ENCODE peak calls at places on chromosomes 1 and 21, in seven cellular contexts. O is upper lobe of right lung; W is heart left ventricle; V is pancreas; F is CD8-positive, alpha-beta memory T cell; R is aorta; H is breast epithelium. D is an unnamed sample. For H3K27me3 and H3K9me3, the result is how much of the 10 kb centered on the place peaks cover.

GRCh38 chr1:108556501-108556900 is 3.4 kb upstream of the EEIG2 start:
- DNase-seq in O (no peak), W (no peak), V (no peak), F (no peak), R (no peak), H (no peak), D (no peak)

GRCh38 chr1:77143529-77144121 is 75.6 kb downstream of the PIGK start:
- DNase-seq in O (no peak), W (no peak), V (no peak), F (peak), R (no peak), H (no peak), D (no peak)

GRCh38 chr1:15583016-15583706 is 1.7 kb downstream of the AGMAT start:
- DNase-seq in O (no peak), W (no peak), V (no peak), F (no peak), R (no peak), H (no peak), D (no peak)

GRCh38 chr1:202852163-202852904 is 36.6 kb downstream of the RABIF start:
- DNase-seq in O (no peak), W (peak), V (peak), F (peak), R (no peak), H (no peak), D (no peak)

GRCh38 chr21:34630536-34631143 is 15.7 kb upstream of the RCAN1 start:
- DNase-seq in O (no peak), W (no peak), V (peak), F (peak), R (no peak), H (no peak), D (no peak)

GRCh38 chr1:200022239-200022804 is 5.2 kb upstream of the NR5A2 start:
- DNase-seq in O (no peak), W (no peak), V (peak), F (no peak), R (no peak), H (no peak), D (no peak)

GRCh38 chr1:206909167-206909882 is 12.1 kb downstream of the IL24 start:
- DNase-seq in O (peak), W (peak), V (peak), F (peak), R (peak), H (peak), D (peak)

GRCh38 chr1:234997201-234998173 is 131.2 kb downstream of the TOMM20 start:
- DNase-seq in O (peak), W (peak), V (peak), F (no peak), R (peak), H (peak), D (peak)

GRCh38 chr1:93681095-93681548 is 515 bp downstream of the BCAR3 start:
- DNase-seq in O (peak), W (no peak), V (no peak), F (no peak), R (no peak), H (no peak), D (peak)

GRCh38 chr1:29864431-29865022 is 628.2 kb downstream of the PTPRU start:
- DNase-seq in O (no peak), W (no peak), V (no peak), F (no peak), R (no peak), H (no peak), D (no peak)

GRCh38 chr21:37758997-37759396 is 157.3 kb downstream of the KCNJ6 start:
- DNase-seq in O (peak), W (peak), V (peak), F (no peak), R (no peak), H (no peak), D (no peak)

GRCh38 chr1:118250232-118250631 is 65.2 kb upstream of the SPAG17 start:
- DNase-seq in O (no peak), W (no peak), V (no peak), F (no peak), R (no peak), H (no peak), D (no peak)

GRCh38 chr1:26833432-26834405 is 7.2 kb downstream of the ZDHHC18 start:
- DNase-seq in O (no peak), W (peak), V (no peak), F (peak), R (no peak), H (no peak), D (no peak)

GRCh38 chr21:43676391-43676790 is 17.0 kb downstream of the RRP1B start:
- DNase-seq in O (no peak), W (no peak), V (no peak), F (no peak), R (no peak), H (no peak), D (no peak)

GRCh38 chr1:94863297-94863911 is 43.2 kb downstream of the SLC44A3 start:
- DNase-seq in O (no peak), W (no peak), V (no peak), F (no peak), R (no peak), H (no peak), D (no peak)

GRCh38 chr1:244316986-244317655 is 134.6 kb downstream of the ADSS2 start:
- DNase-seq in O (no peak), W (no peak), V (no peak), F (no peak), R (no peak), H (no peak), D (no peak)

GRCh38 chr1:224406216-224406615 is 28.4 kb downstream of the WDR26 start:
- DNase-seq in O (no peak), W (no peak), V (no peak), F (no peak), R (no peak), H (no peak), D (no peak)

GRCh38 chr1:42173961-42174715 is 9.6 kb upstream of the GUCA2A start:
- DNase-seq in O (no peak), W (no peak), V (no peak), F (no peak), R (no peak), H (no peak), D (no peak)

GRCh38 chr1:227947678-227948492 is at the start of gene WNT9A:
- DNase-seq in O (peak), W (peak), V (peak), F (no peak), R (peak), H (peak), D (peak)

GRCh38 chr1:205920159-205920558 is 23.1 kb downstream of the SLC26A9 start:
- DNase-seq in O (peak), W (no peak), V (no peak), F (no peak), R (peak), H (no peak), D (peak)

GRCh38 chr1:65020774-65021173 is 54.4 kb upstream of the JAK1 start:
- DNase-seq in O (no peak), W (no peak), V (no peak), F (no peak), R (no peak), H (no peak), D (no peak)

GRCh38 chr1:219265026-219265515 is 91.4 kb downstream of the LYPLAL1 start:
- DNase-seq in O (no peak), W (no peak), V (no peak), F (no peak), R (no peak), H (no peak), D (no peak)

DNA sequence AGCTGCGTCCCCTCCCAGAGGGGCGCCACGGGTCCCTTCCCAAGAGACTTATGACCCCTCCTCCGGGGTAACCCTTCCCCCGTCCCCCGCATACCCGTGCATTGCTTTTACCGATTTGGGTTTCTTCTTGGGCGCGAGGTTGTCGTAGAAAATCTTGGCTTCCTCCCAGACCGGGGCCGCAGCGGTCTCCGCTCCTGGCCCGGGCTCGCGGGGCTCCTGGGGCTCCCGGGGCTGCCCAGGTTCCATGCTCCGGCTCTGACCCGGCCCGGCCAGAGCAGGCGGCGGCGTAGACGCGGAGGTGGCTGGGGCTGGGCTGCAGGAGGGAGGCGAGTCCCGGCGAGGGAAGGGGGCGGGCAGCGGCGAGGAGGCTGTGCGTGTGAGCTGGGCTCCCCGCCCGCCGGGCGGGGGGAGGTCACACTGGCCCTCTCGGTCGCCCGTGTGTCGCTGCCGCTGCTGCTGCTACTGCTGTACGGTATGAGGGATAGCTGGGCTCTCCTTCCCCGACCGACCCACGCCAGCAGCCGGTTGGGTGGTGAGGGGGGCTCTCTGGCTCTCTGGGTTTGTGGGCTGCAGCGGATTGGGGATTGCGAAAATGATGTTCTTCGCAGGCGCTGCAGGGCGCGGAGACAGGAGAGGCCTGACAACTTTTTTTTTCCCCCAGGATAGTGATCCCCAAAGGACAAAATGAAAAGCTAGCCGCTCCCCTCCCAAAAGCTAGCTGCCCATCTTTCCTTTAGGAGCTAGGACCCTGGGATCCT is at the start of gene NT5C1A:
- DNase-seq in O (peak), W (peak), V (peak), F (no peak), R (peak), H (no peak), D (peak)
- H3K27me3 ChIP-seq in O (under half), W (under half), V (under half), F (under half), R (under half), H (under half), D (under half)

GRCh38 chr21:23743821-23744220 is 1863.5 kb downstream of the MRPL39 start:
- DNase-seq in O (no peak), W (no peak), V (no peak), F (no peak), R (no peak), H (no peak), D (no peak)
- H3K9me3 ChIP-seq in O (under half), W (under half), V (under half), F (under half), R (under half), H (under half), D (under half)

GRCh38 chr1:19776287-19776686 is 23.4 kb downstream of the TMCO4 start:
- DNase-seq in O (no peak), W (no peak), V (no peak), F (no peak), R (no peak), H (no peak), D (no peak)

GRCh38 chr1:19775317-19775716 is 24.4 kb downstream of the TMCO4 start:
- DNase-seq in O (no peak), W (no peak), V (no peak), F (no peak), R (no peak), H (no peak), D (no peak)

GRCh38 chr1:19776933-19777332 is 22.8 kb downstream of the TMCO4 start:
- DNase-seq in O (no peak), W (no peak), V (no peak), F (no peak), R (no peak), H (no peak), D (no peak)

GRCh38 chr1:19775831-19776230 is 23.9 kb downstream of the TMCO4 start:
- DNase-seq in O (no peak), W (no peak), V (no peak), F (no peak), R (no peak), H (no peak), D (no peak)

GRCh38 chr1:19780267-19780877 is 19.3 kb downstream of the TMCO4 start:
- DNase-seq in O (no peak), W (no peak), V (no peak), F (no peak), R (no peak), H (no peak), D (no peak)
- H3K27me3 ChIP-seq in O (under half), W (under half), V (under half), F (under half), R (under half), H (under half), D (under half)

DNA sequence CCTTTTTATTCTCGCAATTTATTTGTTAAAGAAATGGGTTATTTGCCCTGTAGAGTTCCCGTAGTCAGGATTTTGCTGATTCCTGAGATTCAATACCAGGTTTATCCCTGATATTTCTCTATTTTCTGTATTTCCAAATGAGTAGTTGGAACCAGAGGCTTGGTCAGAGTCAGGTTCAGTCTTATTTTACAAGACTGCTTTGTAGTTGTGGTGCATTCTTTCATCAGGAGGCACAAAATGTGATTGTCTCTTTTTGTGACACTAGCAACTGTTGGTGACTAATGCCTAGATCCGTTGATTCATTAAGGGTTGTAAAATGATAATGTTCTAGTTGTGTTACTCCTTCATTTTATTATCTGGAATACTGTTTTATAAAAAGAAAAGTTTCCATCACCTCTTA is 95.5 kb upstream of the TPTE start:
- DNase-seq in O (no peak), W (no peak), V (no peak), F (no peak), R (no peak), H (no peak), D (no peak)
- H3K9me3 ChIP-seq in O (under half), W (under half), V (under half), F (under half), R (under half), H (under half), D (under half)

GRCh38 chr1:231626951-231627614 is 493 bp downstream of the DISC1 start:
- DNase-seq in O (peak), W (peak), V (peak), F (peak), R (peak), H (peak), D (peak)

GRCh38 chr1:231628207-231628876 is 1.8 kb downstream of the DISC1 start:
- DNase-seq in O (no peak), W (no peak), V (no peak), F (peak), R (no peak), H (no peak), D (no peak)

GRCh38 chr1:231629132-231629531 is 2.5 kb downstream of the DISC1 start:
- DNase-seq in O (no peak), W (no peak), V (no peak), F (peak), R (no peak), H (no peak), D (peak)

GRCh38 chr1:231625975-231626534 is 535 bp upstream of the DISC1 start:
- DNase-seq in O (no peak), W (no peak), V (no peak), F (peak), R (no peak), H (no peak), D (no peak)

GRCh38 chr1:231626535-231626950 is at the start of gene DISC1:
- DNase-seq in O (peak), W (peak), V (peak), F (peak), R (peak), H (peak), D (peak)
- H3K27me3 ChIP-seq in O (under half), W (under half), V (under half), F (under half), R (under half), H (under half), D (under half)

GRCh38 chr21:40618216-40618615 is 228.7 kb downstream of the DSCAM start:
- DNase-seq in O (no peak), W (no peak), V (no peak), F (no peak), R (no peak), H (no peak), D (no peak)

GRCh38 chr21:40615503-40616376 is 231.2 kb downstream of the DSCAM start:
- DNase-seq in O (no peak), W (no peak), V (no peak), F (no peak), R (no peak), H (no peak), D (no peak)

GRCh38 chr21:40620386-40621145 is 226.4 kb downstream of the DSCAM start:
- DNase-seq in O (no peak), W (no peak), V (no peak), F (no peak), R (no peak), H (no peak), D (no peak)

GRCh38 chr21:40616377-40616704 is 230.6 kb downstream of the DSCAM start:
- DNase-seq in O (no peak), W (no peak), V (no peak), F (no peak), R (no peak), H (no peak), D (no peak)
- H3K9me3 ChIP-seq in O (under half), W (under half), V (under half), F (under half), R (under half), H (under half), D (under half)

DNA sequence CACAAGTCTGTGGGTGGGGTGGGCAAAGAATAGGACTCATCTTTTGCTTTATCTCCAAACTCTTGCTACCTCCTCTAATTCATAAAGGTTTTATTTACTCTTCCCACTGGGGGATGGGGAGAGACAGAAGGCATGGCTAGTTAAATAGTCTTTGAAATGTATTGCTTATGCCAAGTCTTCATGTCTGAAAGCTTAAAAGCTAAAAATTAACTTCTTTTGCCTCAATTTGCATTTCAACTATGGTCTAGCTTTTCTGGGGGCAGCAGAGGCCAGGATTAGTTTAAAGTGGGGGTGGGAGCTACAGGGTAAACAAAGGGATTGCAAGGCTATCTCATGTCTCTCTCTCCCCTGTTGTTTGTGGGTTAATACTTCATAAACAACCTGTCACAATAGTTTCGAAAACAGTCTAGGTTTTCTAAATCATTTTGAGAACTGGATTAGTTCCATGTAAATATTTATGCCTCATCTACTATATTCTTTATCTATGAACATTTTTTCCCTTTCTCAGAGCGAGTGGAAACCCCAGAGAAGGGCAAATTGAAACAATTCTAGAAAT is 182.0 kb downstream of the GIPC2 start:
- DNase-seq in O (no peak), W (no peak), V (no peak), F (no peak), R (no peak), H (no peak), D (no peak)
- H3K27me3 ChIP-seq in O (under half), W (under half), V (under half), F (under half), R (under half), H (under half), D (under half)